ENCODE peak calls at places on chromosome 15, in six cellular contexts. U, Q, D, P, G and A are unnamed samples.

GRCh38 chr15:99511865-99512632 is 53.7 kb upstream of the MEF2A start:
- DNase-seq in U (no peak), Q (no peak), D (peak), P (no peak), G (no peak), A (no peak)

GRCh38 chr15:89680282-89680873 is 1.2 kb upstream of the PLIN1 start:
- DNase-seq in U (peak), Q (no peak), D (no peak), P (no peak), G (peak), A (no peak)

GRCh38 chr15:99143655-99144610 is 39.1 kb downstream of the SYNM start:
- DNase-seq in U (peak), Q (peak), D (no peak), P (no peak), G (peak), A (no peak)

GRCh38 chr15:91865903-91866302 is 12.4 kb downstream of the SLCO3A1 start:
- DNase-seq in U (no peak), Q (peak), D (no peak), P (no peak), G (no peak), A (no peak)

GRCh38 chr15:66505818-66506217 is 692 bp downstream of the ZWILCH start:
- DNase-seq in U (no peak), Q (no peak), D (no peak), P (no peak), G (no peak), A (no peak)

GRCh38 chr15:57427367-57427821 is 51.1 kb downstream of the CGNL1 start:
- DNase-seq in U (no peak), Q (peak), D (no peak), P (peak), G (no peak), A (no peak)

GRCh38 chr15:64454282-64454681 is 6.1 kb upstream of the ZNF609 start:
- DNase-seq in U (no peak), Q (no peak), D (no peak), P (no peak), G (no peak), A (no peak)

GRCh38 chr15:89654847-89655805 is at the start of gene KIF7:
- DNase-seq in U (peak), Q (peak), D (peak), P (peak), G (peak), A (peak)

GRCh38 chr15:66865622-66866611 is 163.9 kb downstream of the SMAD6 start:
- DNase-seq in U (peak), Q (no peak), D (peak), P (no peak), G (peak), A (no peak)

GRCh38 chr15:71409541-71409940 is 294.3 kb downstream of the THSD4 start:
- DNase-seq in U (no peak), Q (no peak), D (no peak), P (no peak), G (no peak), A (no peak)

GRCh38 chr15:25242957-25243799 is 195.6 kb downstream of the UBE3A start:
- DNase-seq in U (peak), Q (no peak), D (no peak), P (peak), G (peak), A (no peak)

GRCh38 chr15:70094690-70095311 is 2.9 kb downstream of the TLE3 start:
- DNase-seq in U (no peak), Q (no peak), D (no peak), P (no peak), G (no peak), A (no peak)

GRCh38 chr15:42133892-42134502 is 22.4 kb downstream of the PLA2G4F start:
- DNase-seq in U (peak), Q (peak), D (peak), P (peak), G (peak), A (no peak)

GRCh38 chr15:77834276-77834990 is 201.7 kb upstream of the LINGO1 start:
- DNase-seq in U (no peak), Q (no peak), D (no peak), P (no peak), G (peak), A (no peak)

GRCh38 chr15:54387808-54388207 is 409.6 kb downstream of the UNC13C start:
- DNase-seq in U (no peak), Q (no peak), D (no peak), P (no peak), G (no peak), A (no peak)

GRCh38 chr15:60899322-60899966 is 329.7 kb downstream of the RORA start:
- DNase-seq in U (no peak), Q (no peak), D (peak), P (no peak), G (no peak), A (no peak)

GRCh38 chr15:83983634-83984458 is 251.7 kb upstream of the GOLGA6L4 start:
- DNase-seq in U (no peak), Q (no peak), D (peak), P (no peak), G (no peak), A (no peak)

GRCh38 chr15:44193651-44194396 is 1.2 kb downstream of the FRMD5 start:
- DNase-seq in U (no peak), Q (peak), D (peak), P (peak), G (no peak), A (no peak)

GRCh38 chr15:89475688-89476087 is 20.7 kb downstream of the RHCG start:
- DNase-seq in U (no peak), Q (no peak), D (no peak), P (no peak), G (no peak), A (no peak)

GRCh38 chr15:76566276-76566675 is 229.7 kb downstream of the ISL2 start:
- DNase-seq in U (no peak), Q (no peak), D (no peak), P (no peak), G (no peak), A (no peak)

GRCh38 chr15:86394866-86395265 is 315.2 kb downstream of the AGBL1 start:
- DNase-seq in U (no peak), Q (no peak), D (no peak), P (no peak), G (no peak), A (no peak)

GRCh38 chr15:62756326-62756994 is 286.1 kb upstream of the TPM1 start:
- DNase-seq in U (no peak), Q (no peak), D (no peak), P (no peak), G (no peak), A (no peak)

GRCh38 chr15:99453646-99454045 is 112.1 kb upstream of the MEF2A start:
- DNase-seq in U (no peak), Q (no peak), D (no peak), P (no peak), G (peak), A (no peak)

GRCh38 chr15:57159767-57160166 is 216.5 kb upstream of the CGNL1 start:
- DNase-seq in U (no peak), Q (no peak), D (no peak), P (no peak), G (no peak), A (no peak)

GRCh38 chr15:77981281-77982126 is 96.0 kb downstream of the TBC1D2B start:
- DNase-seq in U (no peak), Q (no peak), D (no peak), P (no peak), G (peak), A (no peak)

DNA sequence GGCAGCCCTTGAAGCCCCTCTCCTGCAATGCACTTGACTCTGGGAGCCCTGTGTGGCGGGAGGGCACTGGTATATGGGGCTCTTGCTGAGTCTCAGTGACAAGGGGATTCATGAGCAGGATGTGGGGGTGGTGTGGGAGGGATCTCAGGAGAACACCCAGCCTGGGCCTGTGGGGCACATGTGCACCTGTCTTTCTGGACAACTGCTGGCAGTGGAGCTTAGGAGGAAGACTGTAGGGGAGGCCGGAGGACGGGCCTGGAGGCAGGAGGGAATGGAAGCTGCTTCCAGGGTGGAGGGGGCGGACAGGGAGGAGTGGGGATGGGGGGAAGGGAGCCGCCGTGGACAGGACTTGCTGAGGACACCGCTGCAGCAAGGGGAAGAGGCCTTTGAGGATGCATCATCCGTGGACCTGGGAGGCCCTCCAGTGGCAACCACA is 10.8 kb upstream of the SNRPA1 start:
- DNase-seq in U (no peak), Q (no peak), D (no peak), P (no peak), G (no peak), A (no peak)
- TF ChIP-seq CTCF in U (no peak), Q (no peak), D (no peak), P (no peak), G (no peak), A (no peak)

GRCh38 chr15:38565287-38565670 is 665 bp upstream of the RASGRP1 start:
- DNase-seq in U (no peak), Q (no peak), D (no peak), P (no peak), G (no peak), A (no peak)

GRCh38 chr15:38560456-38560926 is 4.1 kb downstream of the RASGRP1 start:
- DNase-seq in U (no peak), Q (no peak), D (peak), P (no peak), G (no peak), A (no peak)

GRCh38 chr15:38562278-38562677 is 2.3 kb downstream of the RASGRP1 start:
- DNase-seq in U (no peak), Q (no peak), D (no peak), P (peak), G (no peak), A (no peak)

GRCh38 chr15:38563723-38564519 is 693 bp downstream of the RASGRP1 start:
- DNase-seq in U (peak), Q (peak), D (peak), P (peak), G (no peak), A (peak)

GRCh38 chr15:38564557-38565286 is at the start of gene RASGRP1:
- DNase-seq in U (peak), Q (peak), D (peak), P (peak), G (peak), A (peak)
- TF ChIP-seq CTCF in U (no peak), Q (no peak), D (peak), P (no peak), G (no peak), A (no peak)

DNA sequence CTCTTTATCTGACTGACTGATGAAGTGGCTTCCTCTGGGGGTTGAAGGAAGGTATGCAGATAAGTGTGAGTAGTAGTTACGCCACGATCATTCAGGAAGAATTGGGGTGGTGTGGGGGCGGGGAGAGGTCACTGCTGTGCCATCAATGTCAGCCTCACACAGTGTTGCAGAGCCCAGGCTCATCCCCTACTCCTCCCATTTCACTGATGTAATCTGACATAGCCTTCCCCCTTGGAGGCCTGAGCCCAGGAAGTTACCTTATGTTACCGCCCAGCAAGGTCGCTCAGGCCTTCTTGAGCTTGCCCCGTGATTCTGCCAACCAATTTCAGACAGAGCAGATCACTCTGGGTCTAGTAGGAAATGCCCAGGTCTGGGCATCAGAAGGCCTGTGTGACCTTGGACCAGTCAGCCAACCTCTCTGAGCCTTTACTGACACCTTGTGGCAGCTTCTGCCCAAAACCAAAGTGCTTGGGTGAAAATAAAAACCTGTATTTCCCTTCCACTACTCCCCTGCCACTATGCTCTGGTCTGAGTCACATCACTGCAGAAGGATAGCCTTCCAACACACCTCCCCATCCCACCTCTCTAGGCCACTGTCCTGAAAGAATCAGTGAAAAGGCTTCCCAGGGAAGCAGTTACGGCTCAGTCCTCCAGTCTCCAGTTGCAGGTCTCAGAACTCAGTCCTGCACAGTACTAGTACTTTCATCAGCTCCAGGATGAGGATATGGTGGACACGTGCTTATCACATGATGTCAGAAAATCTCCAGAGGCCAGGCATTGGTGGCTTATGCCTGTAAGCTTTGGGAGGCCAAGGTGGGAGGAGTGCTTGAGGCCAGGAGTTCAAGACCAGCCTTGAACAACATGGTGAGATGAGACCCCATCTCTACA is 28.1 kb upstream of the INSYN1 start:
- DNase-seq in U (no peak), Q (peak), D (no peak), P (no peak), G (no peak), A (no peak)
- TF ChIP-seq CTCF in U (no peak), Q (peak), D (no peak), P (peak), G (no peak), A (no peak)

GRCh38 chr15:29740692-29741311 is 81.5 kb downstream of the TJP1 start:
- DNase-seq in U (no peak), Q (no peak), D (no peak), P (no peak), G (no peak), A (no peak)
- TF ChIP-seq CTCF in U (no peak), Q (no peak), D (peak), P (no peak), G (no peak), A (no peak)